ENCODE peak calls at places on chromosomes 16 and 17, in four cellular contexts. J, M, F and N are unnamed samples.

GRCh38 chr16:60087530-60087929 is 1353.4 kb upstream of the GOT2 start:
- DNase-seq in F (no peak), J (no peak), M (no peak), N (no peak)

GRCh38 chr16:85395207-85395912 is 217.8 kb upstream of the GSE1 start:
- DNase-seq in J (peak; percentile 98), M (peak; percentile 89), F (peak; percentile 25), N (peak; percentile 92)

GRCh38 chr16:54096607-54097006 is 190.0 kb downstream of the IRX3 start:
- DNase-seq in M (no peak), J (no peak), F (no peak), N (no peak)

GRCh38 chr17:66123163-66123562 is 68.8 kb downstream of the CEP112 start:
- DNase-seq in J (peak; percentile 28), F (no peak), M (no peak), N (peak; percentile 5)

GRCh38 chr17:52148288-52148968 is 10.1 kb downstream of the CA10 start:
- DNase-seq in F (no peak), J (no peak), M (no peak), N (no peak)

GRCh38 chr17:83083368-83084201 is 4.2 kb downstream of the METRNL start:
- DNase-seq in J (peak; percentile 97), M (peak; percentile 69), F (peak; percentile 72), N (peak; percentile 65)

GRCh38 chr17:33390479-33391027 is 97.5 kb upstream of the ASIC2 start:
- DNase-seq in J (no peak), M (no peak), F (no peak), N (peak; percentile 25)

GRCh38 chr16:3022697-3023414 is 886 bp downstream of the HCFC1R1 start:
- DNase-seq in M (no peak), F (no peak), J (peak; percentile 14), N (peak; percentile 37)

GRCh38 chr16:67966549-67967182 is 1.8 kb downstream of the SLC12A4 start:
- DNase-seq in J (peak; percentile 28), F (peak; percentile 84), M (peak; percentile 41), N (no peak)

GRCh38 chr17:19354748-19355147 is 7.8 kb downstream of the B9D1 start:
- DNase-seq in F (no peak), M (no peak), J (no peak), N (no peak)

GRCh38 chr16:25443994-25444393 is 186.3 kb upstream of the ZKSCAN2 start:
- DNase-seq in J (no peak), M (no peak), F (no peak), N (no peak)

GRCh38 chr17:42459256-42459982 is 741 bp downstream of the ATP6V0A1 start:
- DNase-seq in J (peak; percentile 65), M (peak; percentile 6), F (peak; percentile 54), N (peak; percentile 37)

GRCh38 chr17:69961488-69962145 is 113.4 kb upstream of the KCNJ16 start:
- DNase-seq in J (peak; percentile 74), F (no peak), M (no peak), N (no peak)

GRCh38 chr16:31704138-31704537 is 169.5 kb upstream of the ZNF267 start:
- DNase-seq in M (no peak), F (no peak), J (no peak), N (no peak)

GRCh38 chr17:12821376-12821940 is 32.2 kb downstream of the ARHGAP44 start:
- DNase-seq in F (no peak), M (no peak), J (peak; percentile 38), N (no peak)

GRCh38 chr16:53805747-53806146 is 101.8 kb downstream of the FTO start:
- DNase-seq in J (no peak), F (no peak), M (no peak), N (no peak)

GRCh38 chr17:2647961-2648360 is 54.5 kb downstream of the PAFAH1B1 start:
- DNase-seq in M (no peak), J (no peak), F (no peak), N (no peak)

GRCh38 chr16:67021321-67021720 is 7.6 kb upstream of the CBFB start:
- DNase-seq in J (no peak), F (peak; percentile 26), M (no peak), N (no peak)

GRCh38 chr17:37361543-37361942 is 14.2 kb upstream of the C17orf78 start:
- DNase-seq in F (peak; percentile 47), M (no peak), J (no peak), N (no peak)

GRCh38 chr17:47735139-47735464 is 2.1 kb downstream of the TBX21 start:
- DNase-seq in M (no peak), J (no peak), F (no peak), N (no peak)

GRCh38 chr17:64402469-64402868 is 11.8 kb upstream of the PECAM1 start:
- DNase-seq in J (no peak), F (no peak), M (no peak), N (no peak)

GRCh38 chr17:2068589-2069051 is 13.7 kb downstream of the HIC1 start:
- DNase-seq in M (no peak), J (no peak), F (no peak), N (no peak)

GRCh38 chr17:17661834-17662233 is 19.4 kb upstream of the RAI1 start:
- DNase-seq in F (no peak), J (no peak), M (no peak), N (no peak)

GRCh38 chr17:44297975-44298374 is 10.4 kb upstream of the RUNDC3A start:
- DNase-seq in J (no peak), M (no peak), F (no peak), N (no peak)

GRCh38 chr16:23484501-23485256 is 25.6 kb downstream of the GGA2 start:
- DNase-seq in F (no peak), J (no peak), M (no peak), N (no peak)
- H3K36me3 ChIP-seq in F (peaks cover 3% of the 10 kb centered on the region), J (peaks cover 34% of the 10 kb centered on the region), M (peaks cover 27% of the 10 kb centered on the region), N (peaks cover 95% of the 10 kb centered on the region)

DNA sequence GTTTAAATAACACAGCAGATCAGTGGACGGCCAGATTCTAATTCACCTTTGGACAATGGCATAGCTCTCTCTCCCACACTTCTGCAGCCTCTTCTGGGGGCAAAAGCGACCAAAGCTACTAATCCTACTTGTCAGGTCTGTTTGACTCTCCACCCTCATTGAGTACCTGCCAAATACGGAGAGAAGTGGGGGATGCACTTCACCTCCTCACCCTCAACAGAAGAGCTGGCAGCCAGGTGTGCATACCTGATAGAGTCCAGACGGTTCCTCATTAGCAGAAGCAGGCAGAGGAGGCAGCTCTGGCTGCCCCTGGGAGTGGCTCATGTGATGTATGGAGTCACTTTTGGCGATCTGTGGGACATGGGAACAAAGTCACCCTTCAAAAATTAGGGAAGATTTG is 4.9 kb downstream of the DNAH3 start:
- DNase-seq in J (no peak), M (no peak), F (no peak), N (no peak)
- H3K9me3 ChIP-seq in J (no peaks in the 10 kb centered on the region), M (no peaks in the 10 kb centered on the region), F (no peaks in the 10 kb centered on the region), N (no peaks in the 10 kb centered on the region)

DNA sequence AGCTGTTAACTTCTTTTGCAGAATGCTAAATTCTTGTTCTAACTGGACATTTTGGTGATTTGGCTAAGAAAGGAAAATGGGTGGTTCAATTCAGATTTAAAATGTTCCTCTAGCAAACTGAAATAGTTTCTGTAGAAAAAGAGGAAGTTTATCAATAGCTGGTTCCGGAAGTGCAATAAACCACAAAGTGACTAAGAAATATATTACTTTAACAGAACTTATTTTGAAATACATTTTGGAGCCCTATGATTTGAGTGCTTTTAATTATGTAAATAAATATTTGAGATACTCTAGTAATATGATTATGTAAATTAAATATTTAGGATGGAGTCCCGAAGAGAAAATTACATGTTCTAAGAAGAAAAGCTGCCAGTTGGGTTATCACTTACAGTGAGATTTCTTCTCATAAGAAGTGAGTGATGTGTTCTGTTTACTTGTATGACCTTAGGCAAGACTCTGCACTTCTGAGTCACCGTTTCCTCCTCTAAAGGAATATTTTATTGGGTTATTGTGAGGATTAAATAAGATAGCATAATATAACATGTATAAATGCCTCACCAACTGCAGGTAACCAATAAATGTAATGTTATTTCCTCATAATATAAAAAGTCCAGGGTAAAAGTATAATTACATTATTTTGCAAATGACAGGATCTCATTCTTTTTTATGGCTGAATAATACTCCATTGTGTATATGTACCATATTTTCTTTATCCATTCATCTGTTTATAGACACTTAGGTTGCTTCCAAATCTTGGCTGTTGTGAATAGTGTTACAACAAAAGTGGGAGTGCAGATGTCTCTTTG is at the start of gene EVI2B:
- DNase-seq in M (no peak), J (peak; percentile 65), F (no peak), N (peak; percentile 76)
- H3K4me3 ChIP-seq in M (no peak within 1 kb of the TSS), J (no peak within 1 kb of the TSS), F (no peak within 1 kb of the TSS), N (no peak within 1 kb of the TSS)

GRCh38 chr16:58194790-58195189 is 3.1 kb downstream of the CSNK2A2 start:
- DNase-seq in J (no peak), M (no peak), F (no peak), N (no peak)
- H3K36me3 ChIP-seq in J (peaks cover 3% of the 10 kb centered on the region), M (peaks cover 58% of the 10 kb centered on the region), F (peaks cover 2% of the 10 kb centered on the region), N (peaks cover 63% of the 10 kb centered on the region)

DNA sequence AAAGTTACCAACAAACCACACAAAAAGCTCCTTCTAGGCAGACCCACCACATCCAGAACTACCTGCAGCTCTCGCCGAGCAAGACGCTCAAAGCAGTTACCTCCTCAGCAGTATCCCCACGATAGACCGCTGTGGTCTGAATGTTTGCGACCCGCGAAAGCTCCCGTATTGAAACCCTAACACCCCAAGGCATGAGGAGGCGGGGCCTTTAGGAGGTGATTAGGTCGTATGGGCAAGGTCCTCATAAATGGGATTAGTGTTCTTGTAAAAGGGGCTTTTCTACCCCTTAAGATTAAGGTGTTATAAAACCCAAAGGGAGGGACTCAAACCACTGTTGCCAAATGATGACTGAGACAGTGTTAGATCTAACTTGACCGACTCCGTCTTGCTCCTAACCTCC is 19.0 kb upstream of the RPH3AL start:
- DNase-seq in M (no peak), F (no peak), J (no peak), N (no peak)
- H3K9me3 ChIP-seq in M (no peaks in the 10 kb centered on the region), F (no peaks in the 10 kb centered on the region), J (no peaks in the 10 kb centered on the region), N (no peaks in the 10 kb centered on the region)

GRCh38 chr16:19108409-19109287 is 5.1 kb upstream of the ITPRIPL2 start:
- DNase-seq in J (no peak), F (no peak), M (no peak), N (no peak)

GRCh38 chr16:19104591-19104990 is 9.2 kb upstream of the ITPRIPL2 start:
- DNase-seq in F (no peak), M (no peak), J (no peak), N (no peak)

GRCh38 chr16:19106625-19107020 is 7.1 kb upstream of the ITPRIPL2 start:
- DNase-seq in M (no peak), J (no peak), F (no peak), N (no peak)

GRCh38 chr16:19105131-19105530 is 8.6 kb upstream of the ITPRIPL2 start:
- DNase-seq in F (no peak), J (no peak), M (no peak), N (no peak)

GRCh38 chr16:19105891-19106624 is 7.7 kb upstream of the ITPRIPL2 start:
- DNase-seq in J (peak; percentile 46), F (no peak), M (no peak), N (no peak)
- H3K4me3 ChIP-seq in J (no peak overlapping the region), F (no peak overlapping the region), M (no peak overlapping the region), N (no peak overlapping the region)

GRCh38 chr17:4887581-4887980 is 11.8 kb upstream of the C17orf107 start:
- DNase-seq in J (no peak), M (no peak), F (no peak), N (no peak)
- H3K36me3 ChIP-seq in J (peaks cover 38% of the 10 kb centered on the region), M (peaks cover 3% of the 10 kb centered on the region), F (no peaks in the 10 kb centered on the region), N (peaks cover 53% of the 10 kb centered on the region)

DNA sequence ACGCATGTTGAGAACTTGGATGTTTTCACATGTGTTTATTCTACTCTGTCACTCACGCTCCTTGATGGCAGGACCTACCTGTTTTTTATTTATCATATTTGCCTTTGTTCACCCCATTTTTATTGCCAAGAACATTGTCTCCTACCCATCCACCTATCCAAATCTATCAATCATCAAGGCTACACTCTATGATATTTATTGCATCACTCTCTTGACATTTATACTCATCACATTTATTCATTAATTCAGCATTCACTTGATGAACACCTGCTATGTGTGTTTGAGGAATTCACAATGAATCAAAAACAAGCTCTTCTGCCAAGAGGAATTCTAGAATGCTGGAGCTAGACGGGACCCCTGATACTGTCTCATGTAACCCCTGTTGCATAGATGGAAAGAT is 94.5 kb upstream of the ZNF469 start:
- DNase-seq in M (no peak), J (no peak), F (no peak), N (no peak)
- H3K9me3 ChIP-seq in M (peaks cover 15% of the 10 kb centered on the region), J (no peaks in the 10 kb centered on the region), F (peaks cover 32% of the 10 kb centered on the region), N (peaks cover 12% of the 10 kb centered on the region)